ENCODE peak calls at places on chromosome 1, in eight cellular contexts. K is small intestine; B is immature natural killer cell; W is naive thymus-derived CD8-positive, alpha-beta T cell; C is anterior cingulate cortex; F is fibroblast of the conjunctiva; H is Calu3; X is coronary artery. G is an unnamed sample.

GRCh38 chr1:63615809-63616420 is 22.7 kb downstream of the PGM1 start:
- DNase-seq in H (peak), F (peak), B (peak), X (no peak), C (peak), W (peak), K (peak), G (no peak)

GRCh38 chr1:227942021-227942715 is 5.6 kb downstream of the WNT9A start:
- DNase-seq in C (no peak), B (no peak), F (no peak), K (no peak), W (no peak), X (peak), H (no peak), G (no peak)

GRCh38 chr1:23722652-23723051 is 20.6 kb upstream of the ELOA start:
- DNase-seq in B (no peak), K (no peak), C (no peak), H (no peak), X (no peak), W (no peak), F (no peak), G (no peak)

GRCh38 chr1:19166066-19166465 is 44.0 kb downstream of the UBR4 start:
- DNase-seq in H (no peak), W (no peak), K (peak), X (no peak), F (no peak), C (no peak), B (no peak), G (no peak)

GRCh38 chr1:112363636-112364035 is 32.4 kb upstream of the CTTNBP2NL start:
- DNase-seq in H (no peak), K (no peak), X (no peak), F (no peak), B (no peak), W (no peak), C (no peak), G (no peak)

GRCh38 chr1:81840805-81841204 is 40.1 kb downstream of the ADGRL2 start:
- DNase-seq in X (no peak), W (no peak), H (no peak), B (no peak), F (no peak), K (no peak), C (no peak), G (no peak)

GRCh38 chr1:118115567-118116272 is 69.3 kb downstream of the SPAG17 start:
- DNase-seq in K (no peak), W (no peak), X (no peak), C (no peak), F (no peak), B (no peak), H (no peak), G (no peak)

GRCh38 chr1:65221638-65222421 is 73.8 kb downstream of the AK4 start:
- DNase-seq in W (no peak), F (no peak), C (no peak), B (no peak), X (no peak), K (no peak), H (no peak), G (no peak)

GRCh38 chr1:31376374-31377134 is 3.7 kb upstream of the FABP3 start:
- DNase-seq in F (peak), X (peak), C (peak), K (no peak), B (no peak), W (no peak), H (no peak), G (no peak)

GRCh38 chr1:40075251-40075650 is 21.8 kb downstream of the PPT1 start:
- DNase-seq in C (no peak), X (no peak), K (no peak), F (no peak), H (no peak), B (no peak), W (no peak), G (no peak)

G was measured in breast epithelium.